ENCODE peak calls at places on chromosomes 13 and 19, in four cellular contexts. One of them, this sample, is unnamed.
A peak's percentile ranks its signal among the peaks of the same experiment; 100 is the strongest.

GRCh38 chr13:53151692-53152421 is 123.2 kb downstream of the OLFM4 start:
- DNase-seq in H1: peak; percentile 27
- DNase-seq in GM12878: peak; percentile 32
- DNase-seq in HCT116: peak; percentile 15
- DNase-seq in this sample: peak; percentile 66

GRCh38 chr19:16301999-16302694 is 22.5 kb upstream of the KLF2 start:
- DNase-seq in H1: no peak
- DNase-seq in GM12878: no peak
- DNase-seq in HCT116: peak; percentile 59
- DNase-seq in this sample: no peak

GRCh38 chr13:111911141-111911720 is 155.7 kb upstream of the SOX1 start:
- DNase-seq in H1: no peak
- DNase-seq in GM12878: no peak
- DNase-seq in HCT116: no peak
- DNase-seq in this sample: no peak

GRCh38 chr19:49683814-49684250 is 5.6 kb upstream of the ADM5 start:
- DNase-seq in H1: no peak
- DNase-seq in GM12878: no peak
- DNase-seq in HCT116: no peak
- DNase-seq in this sample: no peak

GRCh38 chr19:55633866-55634265 is 6.9 kb upstream of the ZNF580 start:
- DNase-seq in H1: no peak
- DNase-seq in GM12878: no peak
- DNase-seq in HCT116: no peak
- DNase-seq in this sample: no peak

GRCh38 chr19:3796358-3796757 is 10.2 kb upstream of the MATK start:
- DNase-seq in H1: no peak
- DNase-seq in GM12878: no peak
- DNase-seq in HCT116: no peak
- DNase-seq in this sample: no peak

GRCh38 chr19:6956573-6956972 is 64.7 kb downstream of the MBD3L2B start:
- DNase-seq in H1: no peak
- DNase-seq in GM12878: no peak
- DNase-seq in HCT116: no peak
- DNase-seq in this sample: no peak

GRCh38 chr19:28239270-28239669 is 973.7 kb downstream of the UQCRFS1 start:
- DNase-seq in H1: peak; percentile 43
- DNase-seq in GM12878: no peak
- DNase-seq in HCT116: no peak
- DNase-seq in this sample: no peak

GRCh38 chr13:73851104-73851503 is 283.1 kb downstream of the KLF12 start:
- DNase-seq in H1: no peak
- DNase-seq in GM12878: no peak
- DNase-seq in HCT116: no peak
- DNase-seq in this sample: no peak

GRCh38 chr13:80224468-80224867 is 116.5 kb downstream of the SPRY2 start:
- DNase-seq in H1: no peak
- DNase-seq in GM12878: no peak
- DNase-seq in HCT116: no peak
- DNase-seq in this sample: no peak
- TF ChIP-seq POLR2AphosphoS5 in H1: no peak
- TF ChIP-seq POLR2AphosphoS5 in GM12878: no peak
- TF ChIP-seq POLR2AphosphoS5 in HCT116: no peak
- TF ChIP-seq POLR2AphosphoS5 in this sample: no peak

GRCh38 chr13:113915786-113916329 is 52.0 kb upstream of the GAS6 start:
- DNase-seq in H1: no peak
- DNase-seq in GM12878: no peak
- DNase-seq in HCT116: no peak
- DNase-seq in this sample: no peak

GRCh38 chr13:113914333-113915011 is 50.6 kb upstream of the GAS6 start:
- DNase-seq in H1: no peak
- DNase-seq in GM12878: no peak
- DNase-seq in HCT116: no peak
- DNase-seq in this sample: no peak

GRCh38 chr13:113915012-113915763 is 51.3 kb upstream of the GAS6 start:
- DNase-seq in H1: no peak
- DNase-seq in GM12878: no peak
- DNase-seq in HCT116: no peak
- DNase-seq in this sample: no peak

GRCh38 chr13:113916330-113916815 is 52.5 kb upstream of the GAS6 start:
- DNase-seq in H1: no peak
- DNase-seq in GM12878: no peak
- DNase-seq in HCT116: no peak
- DNase-seq in this sample: no peak

DNA sequence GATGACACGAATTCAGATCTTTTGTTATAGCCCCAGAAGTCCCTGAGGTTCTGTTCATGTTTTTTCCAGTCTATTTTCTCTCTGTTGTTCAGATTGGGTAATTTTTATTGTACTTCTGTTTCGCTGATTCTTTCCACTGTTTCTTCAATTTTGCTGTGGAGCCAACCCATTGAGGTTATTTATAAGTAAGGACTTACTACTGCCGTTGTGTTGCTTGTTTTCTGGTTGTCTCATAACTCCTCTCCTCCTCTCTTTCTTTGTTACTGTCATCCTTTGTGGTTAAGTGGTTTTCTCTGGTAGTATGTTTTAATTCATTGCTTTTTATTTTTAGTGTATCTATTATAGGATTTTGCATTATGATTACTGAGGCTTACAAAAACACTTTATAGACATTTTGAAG is 48.7 kb upstream of the GAS6 start:
- DNase-seq in H1: no peak
- DNase-seq in GM12878: no peak
- DNase-seq in HCT116: no peak
- DNase-seq in this sample: no peak
- H3K9ac ChIP-seq in H1: no peak overlapping the region
- H3K9ac ChIP-seq in GM12878: no peak overlapping the region
- H3K9ac ChIP-seq in HCT116: no peak overlapping the region
- H3K9ac ChIP-seq in this sample: no peak overlapping the region

GRCh38 chr19:43641333-43641732 is 1.7 kb upstream of the CADM4 start:
- DNase-seq in H1: no peak
- DNase-seq in GM12878: no peak
- DNase-seq in HCT116: no peak
- DNase-seq in this sample: no peak

GRCh38 chr19:43638991-43639494 is 607 bp downstream of the CADM4 start:
- DNase-seq in H1: no peak
- DNase-seq in GM12878: no peak
- DNase-seq in HCT116: no peak
- DNase-seq in this sample: no peak

GRCh38 chr19:43638214-43638990 is 1.2 kb downstream of the CADM4 start:
- DNase-seq in H1: no peak
- DNase-seq in GM12878: no peak
- DNase-seq in HCT116: no peak
- DNase-seq in this sample: no peak

GRCh38 chr19:43639507-43640423 is at the start of gene CADM4:
- DNase-seq in H1: no peak
- DNase-seq in GM12878: no peak
- DNase-seq in HCT116: no peak
- DNase-seq in this sample: no peak

GRCh38 chr19:43640424-43640757 is 741 bp upstream of the CADM4 start:
- DNase-seq in H1: no peak
- DNase-seq in GM12878: no peak
- DNase-seq in HCT116: no peak
- DNase-seq in this sample: no peak
- TF ChIP-seq EZH2 in H1: peak; percentile 17
- TF ChIP-seq EZH2 in GM12878: no peak
- TF ChIP-seq EZH2 in HCT116: no peak
- TF ChIP-seq EZH2 in this sample: no peak

GRCh38 chr13:24150613-24151012 is 9.9 kb upstream of the SPATA13 start:
- DNase-seq in H1: no peak
- DNase-seq in GM12878: no peak
- DNase-seq in HCT116: no peak
- DNase-seq in this sample: no peak

GRCh38 chr13:24153347-24153746 is 7.2 kb upstream of the SPATA13 start:
- DNase-seq in H1: no peak
- DNase-seq in GM12878: no peak
- DNase-seq in HCT116: no peak
- DNase-seq in this sample: no peak

GRCh38 chr13:24152292-24153214 is 8.0 kb upstream of the SPATA13 start:
- DNase-seq in H1: no peak
- DNase-seq in GM12878: no peak
- DNase-seq in HCT116: no peak
- DNase-seq in this sample: no peak

GRCh38 chr13:24153979-24154378 is 6.5 kb upstream of the SPATA13 start:
- DNase-seq in H1: no peak
- DNase-seq in GM12878: no peak
- DNase-seq in HCT116: no peak
- DNase-seq in this sample: no peak

GRCh38 chr13:24151864-24152263 is 8.7 kb upstream of the SPATA13 start:
- DNase-seq in H1: no peak
- DNase-seq in GM12878: no peak
- DNase-seq in HCT116: no peak
- DNase-seq in this sample: no peak
- TF ChIP-seq POLR2AphosphoS5 in H1: no peak
- TF ChIP-seq POLR2AphosphoS5 in GM12878: no peak
- TF ChIP-seq POLR2AphosphoS5 in HCT116: no peak
- TF ChIP-seq POLR2AphosphoS5 in this sample: no peak

GRCh38 chr13:109332501-109333499 is 453.6 kb downstream of the IRS2 start:
- DNase-seq in H1: no peak
- DNase-seq in GM12878: no peak
- DNase-seq in HCT116: no peak
- DNase-seq in this sample: no peak
- H3K9ac ChIP-seq in H1: no peak overlapping the region
- H3K9ac ChIP-seq in GM12878: no peak overlapping the region
- H3K9ac ChIP-seq in HCT116: no peak overlapping the region
- H3K9ac ChIP-seq in this sample: no peak overlapping the region

DNA sequence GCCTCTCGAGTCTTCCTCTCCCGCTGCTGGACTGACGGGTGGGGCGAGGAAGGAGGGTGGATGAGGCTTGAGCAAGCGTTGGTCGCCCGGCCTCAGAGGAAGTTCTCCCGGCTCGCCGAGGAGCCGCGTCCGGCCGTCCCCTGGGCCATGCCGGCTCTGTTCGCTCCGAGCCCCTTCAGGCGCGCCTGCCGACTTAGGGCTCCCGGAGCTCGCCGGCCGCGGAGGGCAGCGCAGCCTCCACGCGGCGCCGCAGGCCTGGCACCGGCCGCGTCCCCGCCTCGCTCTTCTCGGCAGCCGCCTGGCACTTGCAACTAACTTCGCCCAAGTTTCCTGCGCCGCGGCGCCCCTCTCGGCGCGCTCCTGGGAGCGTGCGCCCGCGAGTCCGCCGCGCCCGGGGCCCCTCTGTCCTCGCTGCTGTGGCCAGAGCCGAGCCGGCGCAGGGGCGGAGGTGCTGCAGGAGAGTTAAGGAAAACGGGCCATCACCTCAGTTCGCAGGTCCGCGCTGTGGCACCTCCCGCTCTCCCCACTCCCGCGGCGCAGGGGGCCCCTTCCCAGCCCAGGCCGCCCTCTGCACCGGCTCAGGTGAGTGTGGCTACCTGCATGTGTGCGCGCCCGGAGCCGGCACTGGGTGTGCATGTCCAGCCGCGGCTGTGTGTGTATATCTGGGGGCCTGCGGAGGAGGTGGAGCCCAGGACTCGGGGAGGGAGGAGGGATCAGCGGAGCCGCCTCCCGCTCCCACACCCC is 639 bp upstream of the SOX21 start:
- DNase-seq in H1: no peak
- DNase-seq in GM12878: no peak
- DNase-seq in HCT116: no peak
- DNase-seq in this sample: no peak
- TF ChIP-seq EZH2 in H1: peak; percentile 5
- TF ChIP-seq EZH2 in GM12878: no peak
- TF ChIP-seq EZH2 in HCT116: no peak
- TF ChIP-seq EZH2 in this sample: peak; percentile 65

This sample was measured in SK-N-MC.